ENCODE peak calls at places on chromosomes 2 and 18, in six cellular contexts. R is PC-9, T is SK-N-SH, L is left ventricle myocardium inferior, H is stomach, X is upper lobe of right lung. P is an unnamed sample. For H3K36me3, the result is how much of the 10 kb centered on the place peaks cover.

GRCh38 chr2:241067501-241068135 is 34.5 kb downstream of the MTERF4 start:
- DNase-seq in R (no peak), T (no peak), L (no peak), H (no peak), X (no peak), P (no peak)

GRCh38 chr2:5596848-5597247 is 95.3 kb upstream of the SOX11 start:
- DNase-seq in R (no peak), T (peak), L (no peak), H (no peak), X (no peak), P (no peak)

GRCh38 chr18:22363867-22364463 is 53.8 kb downstream of the CTAGE1 start:
- DNase-seq in R (no peak), T (no peak), L (no peak), H (no peak), X (no peak), P (no peak)

GRCh38 chr2:113111823-113112287 is 15.5 kb upstream of the IL1RN start:
- DNase-seq in R (no peak), T (no peak), L (no peak), H (no peak), X (no peak), P (no peak)

GRCh38 chr2:100875516-100876230 is 55.7 kb downstream of the NPAS2 start:
- DNase-seq in R (no peak), T (no peak), L (no peak), H (peak), X (peak), P (no peak)

GRCh38 chr18:75582406-75582821 is 154.9 kb upstream of the SMIM21 start:
- DNase-seq in R (no peak), T (no peak), L (no peak), H (no peak), X (no peak), P (no peak)

GRCh38 chr2:190786404-190787166 is 94.0 kb upstream of the GLS start:
- DNase-seq in R (peak), T (no peak), L (no peak), H (no peak), X (peak), P (no peak)

GRCh38 chr2:96188821-96189526 is 19.7 kb downstream of the STARD7 start:
- DNase-seq in R (no peak), T (no peak), L (no peak), H (no peak), X (no peak), P (no peak)

GRCh38 chr2:191114403-191114886 is 36.3 kb downstream of the STAT4 start:
- DNase-seq in R (no peak), T (no peak), L (no peak), H (no peak), X (no peak), P (peak)

GRCh38 chr2:23293756-23294155 is 91.2 kb upstream of the KLHL29 start:
- DNase-seq in R (no peak), T (no peak), L (no peak), H (no peak), X (no peak), P (no peak)

GRCh38 chr18:25896178-25896780 is 194.1 kb downstream of the SS18 start:
- DNase-seq in R (no peak), T (peak), L (no peak), H (no peak), X (no peak), P (no peak)

GRCh38 chr2:37795938-37796337 is 124.5 kb upstream of the CDC42EP3 start:
- DNase-seq in R (peak), T (no peak), L (no peak), H (no peak), X (no peak), P (no peak)

GRCh38 chr18:35050638-35051287 is 9.6 kb downstream of the MAPRE2 start:
- DNase-seq in R (no peak), T (peak), L (no peak), H (no peak), X (no peak), P (no peak)

GRCh38 chr2:236570081-236570979 is 705 bp downstream of the ACKR3 start:
- DNase-seq in R (no peak), T (no peak), L (no peak), H (no peak), X (no peak), P (no peak)

GRCh38 chr18:48896875-48897511 is 53.8 kb downstream of the SMAD7 start:
- DNase-seq in R (peak), T (no peak), L (peak), H (peak), X (peak), P (no peak)

GRCh38 chr2:27681844-27682243 is 18.2 kb downstream of the SLC4A1AP start:
- DNase-seq in R (no peak), T (no peak), L (no peak), H (no peak), X (no peak), P (no peak)
- H3K36me3 ChIP-seq in R (under half), T (under half), L (half or more), H (half or more), X (half or more), P (half or more)

DNA sequence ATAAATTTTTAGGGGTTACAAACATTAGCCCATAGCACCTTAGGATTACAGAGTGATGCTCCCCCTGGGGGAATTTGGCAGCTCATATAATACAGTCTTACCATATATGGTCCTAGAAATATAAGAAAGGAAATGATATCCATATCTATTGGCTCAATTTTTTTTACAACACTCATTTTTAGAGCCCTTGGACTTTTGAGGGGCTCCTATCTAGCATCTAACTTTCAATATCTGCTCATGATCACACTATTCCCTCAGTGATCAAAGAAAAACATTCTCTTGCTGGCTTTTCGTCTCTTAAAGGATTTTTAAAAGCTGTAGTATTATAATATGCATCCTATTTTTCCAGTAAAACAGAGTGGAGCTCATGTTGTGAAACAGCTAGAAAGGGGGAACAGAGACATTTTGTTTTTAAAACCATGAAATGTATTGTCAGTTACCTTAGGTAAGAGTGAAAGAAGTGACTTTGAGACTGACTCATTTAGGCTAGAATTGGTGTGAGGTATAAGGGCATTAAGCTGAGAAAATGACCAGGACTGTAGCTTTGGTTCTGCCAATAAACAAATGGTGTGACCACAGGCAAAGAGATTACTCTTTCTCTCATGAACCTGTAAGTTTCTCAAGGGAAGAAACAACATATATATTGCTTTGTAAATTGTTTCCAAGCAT is 65.8 kb downstream of the ALPK2 start:
- DNase-seq in R (no peak), T (no peak), L (no peak), H (no peak), X (no peak), P (no peak)
- H3K27ac ChIP-seq in R (no peak), T (no peak), L (peak), H (no peak), X (no peak), P (no peak)

DNA sequence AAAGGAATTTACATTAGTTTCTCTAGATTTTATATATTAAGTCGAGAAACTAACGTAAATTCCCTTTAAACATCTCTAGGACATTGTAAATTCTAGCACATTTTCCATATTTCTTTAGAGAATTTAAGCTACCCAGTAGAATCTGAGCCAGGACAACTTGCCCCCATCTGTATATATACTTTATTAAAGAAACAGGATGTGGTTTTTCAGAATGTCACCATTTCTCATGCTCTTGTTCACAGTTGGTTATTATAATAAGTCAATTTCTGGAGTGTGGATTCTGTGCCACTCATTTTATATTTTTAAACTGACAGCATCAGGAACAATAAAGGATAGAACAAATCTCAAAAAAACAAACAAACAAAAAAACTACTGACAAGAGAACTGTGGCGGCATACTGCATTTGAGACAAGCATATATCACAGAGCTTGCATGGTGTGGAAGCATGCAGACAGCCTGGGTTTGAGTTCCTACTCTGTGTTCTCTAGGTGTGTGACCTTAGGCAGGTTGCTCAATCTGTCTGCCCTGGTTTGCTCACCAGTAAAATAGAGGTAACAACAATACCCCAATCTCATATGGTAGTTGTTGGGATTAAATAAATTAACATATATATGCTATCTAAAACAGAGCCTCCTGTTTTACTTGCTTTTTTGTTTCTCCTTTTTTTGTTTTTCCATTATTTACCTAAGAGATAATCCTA is 61.4 kb upstream of the DNER start:
- DNase-seq in R (no peak), T (no peak), L (no peak), H (no peak), X (no peak), P (no peak)
- H3K36me3 ChIP-seq in R (half or more), T (half or more), L (half or more), H (half or more), X (half or more), P (half or more)

GRCh38 chr2:195363496-195363895 is 293.5 kb upstream of the SLC39A10 start:
- DNase-seq in R (no peak), T (no peak), L (no peak), H (no peak), X (no peak), P (no peak)
- H3K27ac ChIP-seq in R (no peak), T (no peak), L (no peak), H (no peak), X (no peak), P (no peak)

DNA sequence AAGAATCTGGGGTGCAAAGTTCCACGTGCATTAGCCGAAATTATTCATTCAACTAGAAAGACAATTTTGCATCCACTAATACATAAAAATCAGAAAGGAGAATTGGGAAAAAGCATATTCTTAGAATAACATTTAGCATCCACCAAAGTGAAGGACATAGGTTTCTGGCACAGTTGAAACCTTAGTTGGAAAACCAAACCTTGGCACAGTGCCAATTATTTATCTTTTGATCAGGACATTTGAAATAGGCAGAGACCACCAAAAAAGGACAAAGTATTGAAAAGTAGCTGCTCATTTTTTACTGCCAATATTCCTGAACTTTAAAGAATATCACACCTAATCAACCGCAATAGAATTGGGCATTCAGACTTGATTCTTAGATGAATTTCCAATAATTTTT is 25.5 kb upstream of the NFU1 start:
- DNase-seq in R (no peak), T (no peak), L (no peak), H (no peak), X (no peak), P (no peak)
- H3K36me3 ChIP-seq in R (under half), T (under half), L (under half), H (under half), X (under half), P (under half)

GRCh38 chr2:54671010-54671409 is 52.5 kb upstream of the EML6 start:
- DNase-seq in R (no peak), T (no peak), L (no peak), H (no peak), X (no peak), P (no peak)

GRCh38 chr2:54668711-54669110 is 54.8 kb upstream of the EML6 start:
- DNase-seq in R (no peak), T (no peak), L (no peak), H (no peak), X (no peak), P (no peak)

GRCh38 chr2:54667726-54668650 is 55.5 kb upstream of the EML6 start:
- DNase-seq in R (no peak), T (no peak), L (no peak), H (no peak), X (no peak), P (no peak)

GRCh38 chr2:54670485-54671009 is 52.9 kb upstream of the EML6 start:
- DNase-seq in R (no peak), T (no peak), L (no peak), H (no peak), X (no peak), P (no peak)

DNA sequence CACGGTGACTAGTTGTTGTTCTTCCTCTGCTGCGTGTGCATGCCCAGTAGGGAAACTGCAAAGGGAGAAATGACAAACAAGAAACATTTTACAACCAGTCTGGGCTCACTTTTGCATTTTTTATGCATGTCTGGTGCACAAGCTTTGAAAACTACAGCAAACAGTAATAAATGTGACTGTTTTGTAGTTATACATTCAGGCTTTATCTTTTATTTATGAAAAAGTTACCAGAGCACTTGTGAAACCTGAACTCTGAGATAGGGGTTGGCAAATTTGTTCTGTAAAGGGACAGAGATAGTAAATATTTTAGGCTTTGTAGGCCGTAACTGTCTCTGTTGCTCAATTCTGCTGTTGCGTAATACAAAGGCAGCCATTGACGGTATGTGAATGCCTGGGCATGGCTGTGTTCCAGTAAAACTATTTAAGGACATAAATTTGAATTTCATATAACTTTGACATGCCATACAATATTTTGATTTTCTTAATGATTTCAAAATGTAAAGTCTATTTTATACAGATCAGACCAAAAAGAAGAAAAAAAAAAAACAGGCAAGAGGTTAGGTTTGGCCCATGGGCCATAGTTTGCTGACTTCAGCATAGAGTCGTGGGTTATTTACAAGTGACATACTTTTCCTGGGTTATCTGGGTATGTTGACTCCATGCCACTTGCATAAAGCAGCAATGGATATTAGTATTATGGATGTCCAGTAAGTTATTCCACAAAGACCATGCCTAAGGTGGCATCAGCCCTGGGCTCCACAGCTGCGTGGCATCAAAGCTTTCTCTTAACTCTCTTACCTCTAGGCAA is 53.6 kb upstream of the EML6 start:
- DNase-seq in R (peak), T (no peak), L (no peak), H (no peak), X (no peak), P (no peak)
- H3K27ac ChIP-seq in R (no peak), T (no peak), L (peak), H (peak), X (peak), P (no peak)

DNA sequence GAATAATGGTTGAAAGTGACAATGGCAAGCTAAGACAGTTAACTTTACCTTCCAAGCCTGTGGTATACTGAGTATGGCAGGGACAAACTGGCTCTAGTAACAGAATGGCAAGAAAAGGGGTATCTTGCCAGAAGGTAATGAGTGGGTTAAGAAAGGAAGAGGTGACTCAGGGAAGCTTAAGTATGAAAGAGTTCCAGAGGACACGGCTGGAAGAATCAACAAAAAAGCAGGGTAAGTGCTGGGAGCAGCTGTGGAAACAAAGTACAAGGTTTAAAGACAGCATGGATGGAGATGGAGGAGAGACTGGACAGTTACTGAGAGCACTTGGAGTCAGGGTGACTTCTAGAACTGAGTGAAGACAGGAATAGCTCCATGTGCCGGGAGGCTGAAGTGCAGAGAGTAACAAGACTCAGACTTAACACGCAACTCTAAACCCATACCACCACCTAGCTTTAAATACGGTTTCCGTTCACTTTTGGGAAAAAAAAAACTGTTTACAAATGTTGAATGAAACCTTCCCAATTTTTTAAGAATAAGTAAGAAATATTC is 69.0 kb downstream of the REV1 start:
- DNase-seq in R (no peak), T (no peak), L (no peak), H (no peak), X (no peak), P (no peak)
- H3K36me3 ChIP-seq in R (under half), T (half or more), L (half or more), H (half or more), X (half or more), P (under half)

GRCh38 chr2:97914691-97915213 is 81.0 kb downstream of the TMEM131 start:
- DNase-seq in R (no peak), T (no peak), L (no peak), H (no peak), X (no peak), P (no peak)
- H3K27ac ChIP-seq in R (no peak), T (no peak), L (no peak), H (no peak), X (no peak), P (no peak)

GRCh38 chr2:9384521-9384920 is 38.8 kb downstream of the ITGB1BP1 start:
- DNase-seq in R (no peak), T (no peak), L (no peak), H (no peak), X (peak), P (no peak)

GRCh38 chr2:9380702-9381628 is 42.4 kb downstream of the ITGB1BP1 start:
- DNase-seq in R (peak), T (no peak), L (no peak), H (peak), X (peak), P (no peak)

GRCh38 chr2:9379372-9379725 is 44.0 kb downstream of the ITGB1BP1 start:
- DNase-seq in R (no peak), T (no peak), L (no peak), H (no peak), X (peak), P (no peak)

GRCh38 chr2:9385841-9386240 is 37.5 kb downstream of the ITGB1BP1 start:
- DNase-seq in R (no peak), T (no peak), L (no peak), H (no peak), X (peak), P (no peak)

DNA sequence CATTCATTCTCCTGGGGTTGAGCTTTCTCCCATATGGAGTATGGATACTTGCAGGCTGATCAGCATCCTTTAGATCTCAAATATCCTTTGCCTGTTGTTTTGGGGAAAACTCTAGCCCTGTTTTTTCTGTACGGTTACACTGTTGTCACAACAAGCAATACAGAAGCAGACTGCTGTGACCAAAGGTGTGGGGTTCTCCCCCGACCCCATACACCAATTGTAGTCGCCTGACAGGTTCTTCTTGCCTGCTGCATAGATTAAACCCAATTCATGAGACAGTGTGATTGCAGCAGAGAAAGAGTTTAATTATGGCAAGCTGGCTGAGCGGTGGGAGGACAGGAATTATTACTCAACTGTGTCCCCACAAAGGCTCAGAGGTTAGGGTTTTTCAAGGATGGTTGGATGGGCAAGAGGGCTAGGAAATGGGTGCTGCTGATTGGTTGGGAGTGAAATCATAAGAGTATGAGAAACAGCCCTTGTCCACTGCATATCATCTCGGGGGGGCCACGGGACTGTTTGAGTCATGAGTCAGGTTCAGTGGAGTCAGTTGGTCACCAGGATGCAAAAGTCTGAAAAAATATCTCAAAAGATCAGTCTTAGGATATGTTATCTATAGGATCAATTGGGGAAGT is 40.6 kb downstream of the ITGB1BP1 start:
- DNase-seq in R (no peak), T (no peak), L (no peak), H (no peak), X (peak), P (no peak)
- H3K36me3 ChIP-seq in R (under half), T (half or more), L (under half), H (half or more), X (under half), P (under half)